ENCODE peak calls at places on chromosomes 13 and 19, in four cellular contexts. J is SK-N-SH, V is endothelial cell of umbilical vein, W is GM23248. U is an unnamed sample.

GRCh38 chr13:114025432-114026127 is 51.7 kb upstream of the C13orf46 start:
- DNase-seq in V (no peak), W (no peak), J (peak), U (no peak)

GRCh38 chr13:76538004-76538403 is 348.2 kb downstream of the KCTD12 start:
- DNase-seq in V (no peak), J (no peak), W (no peak), U (no peak)

GRCh38 chr19:12985049-12985776 is 10.1 kb upstream of the NFIX start:
- DNase-seq in W (peak), V (no peak), J (no peak), U (peak)

GRCh38 chr13:113967729-113968462 is 6.0 kb downstream of the C13orf46 start:
- DNase-seq in J (no peak), W (no peak), V (no peak), U (no peak)

GRCh38 chr19:33197591-33198000 is 3.5 kb downstream of the LRP3 start:
- DNase-seq in W (no peak), V (no peak), J (peak), U (no peak)

GRCh38 chr19:15265849-15266248 is 33.6 kb upstream of the EPHX3 start:
- DNase-seq in J (peak), W (peak), V (peak), U (peak)

GRCh38 chr19:29545866-29546582 is 20.2 kb downstream of the VSTM2B start:
- DNase-seq in V (no peak), W (no peak), J (no peak), U (no peak)

GRCh38 chr13:75766636-75767035 is 130.5 kb downstream of the LMO7 start:
- DNase-seq in J (no peak), V (no peak), W (no peak), U (no peak)

GRCh38 chr19:35437152-35437951 is 10.7 kb upstream of the FFAR2 start:
- DNase-seq in W (no peak), V (no peak), J (no peak), U (no peak)

GRCh38 chr19:31674503-31675186 is 325.4 kb upstream of the TSHZ3 start:
- DNase-seq in W (peak), J (no peak), V (no peak), U (no peak)

GRCh38 chr13:89966524-89966923 is 1381.0 kb upstream of the MIR17HG start:
- DNase-seq in V (no peak), W (no peak), J (no peak), U (no peak)

GRCh38 chr13:99256709-99257108 is 1.5 kb downstream of the GPR18 start:
- DNase-seq in V (no peak), J (no peak), W (peak), U (no peak)

GRCh38 chr13:107743983-107744382 is 471.4 kb downstream of the LIG4 start:
- DNase-seq in J (no peak), W (peak), V (no peak), U (peak)

GRCh38 chr13:50629497-50629896 is 214.0 kb downstream of the DLEU7 start:
- DNase-seq in W (no peak), J (no peak), V (peak), U (no peak)

GRCh38 chr13:64551755-64552154 is 2678.4 kb downstream of the PCDH9 start:
- DNase-seq in W (peak), V (no peak), J (no peak), U (no peak)

GRCh38 chr13:105642511-105642958 is 892.9 kb downstream of the EFNB2 start:
- DNase-seq in W (no peak), J (no peak), V (no peak), U (no peak)

GRCh38 chr13:105643966-105644365 is 891.5 kb downstream of the EFNB2 start:
- DNase-seq in W (no peak), J (no peak), V (no peak), U (no peak)

GRCh38 chr13:105634059-105634458 is 901.4 kb downstream of the EFNB2 start:
- DNase-seq in J (no peak), V (no peak), W (no peak), U (no peak)

DNA sequence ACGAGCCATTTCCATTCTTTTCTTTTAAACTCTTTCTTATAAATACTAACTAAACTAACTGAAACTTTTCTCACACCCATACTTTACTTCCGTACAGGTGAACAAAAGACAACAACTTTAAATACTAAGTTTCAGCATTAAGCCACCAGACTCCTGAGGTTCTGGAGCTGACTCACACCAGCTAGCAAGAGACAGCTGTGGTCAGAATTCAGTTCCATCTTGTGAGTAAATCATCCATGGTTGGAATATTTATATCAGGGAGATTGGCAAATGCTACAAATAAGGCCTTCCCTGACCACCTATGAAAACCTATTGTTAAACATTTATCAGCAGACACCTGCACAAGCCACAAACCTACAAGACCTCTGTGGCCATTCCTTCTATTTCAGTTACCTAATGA is 897.0 kb downstream of the EFNB2 start:
- DNase-seq in W (no peak), V (no peak), J (no peak), U (no peak)
- H3K4me2 ChIP-seq in W (no peak), V (no peak), J (no peak), U (no peak)

GRCh38 chr19:19162495-19162894 is 7.6 kb downstream of the MEF2B start:
- DNase-seq in V (no peak), W (no peak), J (no peak), U (no peak)

GRCh38 chr19:19159534-19159933 is 10.5 kb downstream of the MEF2B start:
- DNase-seq in J (no peak), W (no peak), V (no peak), U (no peak)

GRCh38 chr19:19157808-19158207 is 12.3 kb downstream of the MEF2B start:
- DNase-seq in J (no peak), V (no peak), W (no peak), U (no peak)

GRCh38 chr19:19165396-19165795 is 4.7 kb downstream of the MEF2B start:
- DNase-seq in J (no peak), V (no peak), W (no peak), U (no peak)

DNA sequence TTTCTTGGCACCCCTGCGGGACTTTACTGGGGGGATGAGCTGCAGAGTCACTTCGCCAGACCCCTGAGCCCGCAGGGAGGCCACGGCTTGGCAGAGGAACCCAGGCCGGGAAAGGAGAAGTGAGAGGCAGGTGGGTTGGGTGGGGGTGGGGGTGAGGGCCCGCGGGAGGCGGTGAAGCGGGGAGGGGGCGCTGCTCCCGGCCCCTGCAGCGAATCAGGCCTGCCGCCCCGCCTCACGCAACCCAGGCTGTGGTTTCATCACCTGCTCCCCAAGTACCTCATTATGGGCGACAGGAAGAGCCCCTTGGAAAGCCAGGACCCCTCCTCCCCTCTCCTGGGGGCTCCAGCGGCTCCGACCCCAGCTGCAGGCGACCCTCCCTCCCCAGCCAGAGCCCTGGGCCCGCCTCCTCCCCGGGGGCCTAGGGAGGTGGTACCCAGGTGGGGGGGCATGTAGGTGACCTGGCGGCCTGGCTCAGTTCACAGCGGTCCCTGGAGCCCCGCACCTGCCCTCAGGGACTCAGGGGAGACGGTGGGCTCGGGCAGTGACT is 9.5 kb downstream of the MEF2B start:
- DNase-seq in V (no peak), J (no peak), W (no peak), U (no peak)
- H3K27ac ChIP-seq in V (no peak), J (no peak), W (no peak), U (no peak)

GRCh38 chr13:44347905-44348304 is 25.7 kb upstream of the SERP2 start:
- DNase-seq in J (peak), V (no peak), W (peak), U (no peak)
- H2AFZ ChIP-seq in J (no peak), V (no peak), W (no peak), U (no peak)

GRCh38 chr19:55482967-55483671 is 1.9 kb upstream of the NAT14 start:
- DNase-seq in V (no peak), W (no peak), J (no peak), U (no peak)

GRCh38 chr19:55484571-55485438 is at the start of gene NAT14:
- DNase-seq in V (peak), W (peak), J (peak), U (peak)

GRCh38 chr19:55481148-55482127 is 3.5 kb upstream of the NAT14 start:
- DNase-seq in V (no peak), J (no peak), W (no peak), U (no peak)

GRCh38 chr19:55483681-55484361 is 1.2 kb upstream of the NAT14 start:
- DNase-seq in W (no peak), J (no peak), V (no peak), U (no peak)

DNA sequence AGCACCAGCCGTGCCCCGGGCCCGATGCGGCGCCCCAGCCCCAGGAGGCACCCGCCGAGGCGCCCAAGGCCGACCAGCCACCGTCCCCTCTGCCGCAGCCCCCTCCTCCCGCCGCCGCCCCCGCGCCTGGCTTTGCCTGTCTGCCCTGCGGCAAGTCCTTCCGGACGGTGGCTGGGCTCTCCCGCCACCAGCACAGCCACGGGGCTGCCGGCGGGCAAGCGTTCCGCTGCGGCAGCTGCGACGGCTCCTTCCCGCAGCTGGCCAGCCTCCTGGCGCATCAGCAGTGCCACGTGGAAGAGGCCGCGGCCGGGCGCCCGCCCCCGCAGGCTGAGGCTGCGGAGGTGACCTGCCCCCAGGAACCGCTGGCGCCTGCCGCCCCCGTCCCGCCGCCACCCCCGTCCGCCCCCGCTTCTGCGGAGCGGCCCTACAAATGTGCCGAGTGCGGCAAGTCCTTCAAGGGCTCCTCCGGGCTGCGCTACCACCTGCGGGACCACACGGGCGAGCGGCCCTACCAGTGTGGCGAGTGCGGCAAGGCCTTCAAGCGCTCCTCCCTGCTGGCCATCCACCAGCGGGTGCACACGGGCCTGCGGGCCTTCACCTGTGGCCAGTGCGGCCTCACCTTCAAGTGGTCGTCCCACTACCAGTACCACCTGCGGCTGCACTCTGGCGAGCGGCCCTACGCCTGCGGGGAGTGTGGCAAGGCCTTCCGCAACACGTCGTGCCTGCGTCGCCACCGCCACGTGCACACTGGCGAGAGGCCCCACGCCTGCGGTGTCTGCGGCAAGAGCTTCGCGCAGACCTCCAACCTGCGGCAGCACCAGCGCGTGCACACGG is 2.6 kb upstream of the NAT14 start:
- DNase-seq in J (no peak), W (no peak), V (no peak), U (no peak)
- H3K4me2 ChIP-seq in J (no peak), W (no peak), V (no peak), U (no peak)

DNA sequence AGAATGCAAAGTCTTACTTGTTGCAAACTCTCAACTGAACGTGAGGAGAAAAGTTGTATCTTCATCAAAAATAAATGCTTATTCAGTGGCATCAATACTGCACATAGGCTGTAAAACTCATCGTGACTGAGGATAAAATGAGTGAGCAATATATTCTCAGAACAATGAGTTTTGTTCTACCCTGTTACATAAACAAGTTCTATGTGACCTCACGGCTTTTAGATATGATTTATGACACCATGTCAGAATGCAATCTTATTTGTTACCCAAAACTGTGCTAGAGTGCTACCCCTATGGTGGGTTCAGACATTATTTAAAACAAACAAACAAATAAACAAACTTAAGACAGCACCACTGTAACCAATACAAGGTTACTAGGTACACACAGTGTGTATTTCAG is 55.4 kb downstream of the FOXO1 start:
- DNase-seq in J (no peak), V (peak), W (no peak), U (no peak)
- H3K27ac ChIP-seq in J (no peak), V (peak), W (no peak), U (no peak)

GRCh38 chr19:58279925-58280316 is 1.2 kb downstream of the ZNF8 start:
- DNase-seq in J (no peak), W (no peak), V (no peak), U (no peak)
- H2AFZ ChIP-seq in J (no peak), W (peak), V (no peak), U (no peak)

GRCh38 chr19:38880076-38880881 is 2.2 kb upstream of the RINL start:
- DNase-seq in W (no peak), V (no peak), J (peak), U (no peak)

GRCh38 chr19:38878575-38879399 is 712 bp upstream of the RINL start:
- DNase-seq in J (peak), V (no peak), W (no peak), U (no peak)

GRCh38 chr19:38879400-38879751 is 1.3 kb upstream of the RINL start:
- DNase-seq in V (no peak), J (peak), W (no peak), U (peak)

GRCh38 chr19:38875656-38876345 is 2.3 kb downstream of the RINL start:
- DNase-seq in V (no peak), W (no peak), J (no peak), U (no peak)

DNA sequence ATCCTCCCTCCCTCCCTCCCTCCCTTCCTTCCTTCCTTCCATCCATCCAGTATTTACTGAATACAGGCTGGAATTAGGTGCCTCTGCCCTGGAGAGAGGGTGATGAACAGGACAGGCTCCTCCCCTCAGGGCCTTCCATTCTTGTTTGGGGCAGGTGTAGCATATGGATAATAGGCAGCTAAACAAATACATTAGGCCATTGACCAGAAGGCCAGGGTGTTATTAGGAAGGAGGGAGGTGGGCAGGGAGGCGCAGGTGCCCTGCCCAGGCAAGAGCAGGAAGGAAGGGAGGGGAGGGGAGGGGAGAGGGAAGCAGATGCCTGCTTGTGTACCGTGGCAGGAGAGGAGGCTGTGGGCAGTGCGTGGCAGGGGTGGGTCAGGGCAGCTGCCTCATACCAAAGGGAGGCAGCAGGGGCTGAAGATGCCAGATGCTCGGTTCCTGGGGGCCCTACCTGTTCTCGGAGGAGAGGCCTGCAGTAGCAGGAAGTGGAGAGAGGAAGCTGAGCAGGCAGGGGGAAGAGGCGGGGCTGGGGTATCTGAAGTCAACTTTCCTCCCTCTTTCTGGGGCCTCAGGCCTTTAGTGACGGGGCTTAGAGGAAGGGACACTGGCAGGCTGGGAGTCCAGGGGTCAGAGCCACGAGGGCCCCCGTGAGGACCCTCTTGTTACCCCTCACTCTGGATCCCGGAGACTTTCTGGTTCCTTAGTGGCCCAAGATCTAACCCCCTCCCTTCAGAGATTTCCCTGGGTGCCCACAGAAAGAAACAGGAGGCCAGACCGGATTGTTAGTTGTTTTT is at the start of gene RINL:
- DNase-seq in V (peak), J (peak), W (no peak), U (peak)
- H3K4me2 ChIP-seq in V (peak), J (no peak), W (no peak), U (peak)

GRCh38 chr13:111460548-111461444 is 140.4 kb downstream of the TEX29 start:
- DNase-seq in V (no peak), J (peak), W (peak), U (peak)
- H3K27ac ChIP-seq in V (no peak), J (no peak), W (no peak), U (no peak)

GRCh38 chr13:102401305-102401704 is 543 bp downstream of the FGF14 start:
- DNase-seq in W (peak), J (peak), V (no peak), U (no peak)

GRCh38 chr13:102399791-102400618 is 1.8 kb downstream of the FGF14 start:
- DNase-seq in J (peak), V (no peak), W (peak), U (no peak)

GRCh38 chr13:102400619-102401125 is 1.2 kb downstream of the FGF14 start:
- DNase-seq in J (peak), V (no peak), W (peak), U (no peak)

GRCh38 chr13:102401755-102402154 is at the start of gene FGF14:
- DNase-seq in V (no peak), W (no peak), J (peak), U (no peak)

GRCh38 chr13:102402292-102402691 is 444 bp upstream of the FGF14 start:
- DNase-seq in V (no peak), W (peak), J (peak), U (peak)
- H2AFZ ChIP-seq in V (no peak), W (peak), J (peak), U (no peak)

U was measured in hepatocyte.